ENCODE peak calls at places on chromosomes 12 and 14, in ten cellular contexts. A is amygdala; L is activated CD4-positive, alpha-beta T cell treated with anti-CD3 and anti-CD28 coated beads, Interleukin-2, amount 10 ng/mL, durations not matched to agents 7 days and 5 days; U is mesendoderm; T is PC-3; O is islet precursor cell; G is activated T-helper 1 cell treated with Interleukin-2 at 50 U/mL for 16 hours; H is HCT116; M is HFF-Myc; Y is NCI-H510A. I is an unnamed sample.

GRCh38 chr14:74531467-74531866 is 37.9 kb downstream of the ISCA2 start:
- DNase-seq in T (peak), H (peak), U (peak), Y (peak), G (no peak), A (peak), O (peak), L (no peak), M (peak), I (peak)

GRCh38 chr12:50314629-50315312 is 31.5 kb upstream of the LIMA1 start:
- DNase-seq in G (no peak), H (no peak), A (no peak), O (peak), T (peak), U (peak), M (peak), Y (no peak), L (no peak), I (peak)

GRCh38 chr12:692274-692673 is 29.0 kb upstream of the NINJ2 start:
- DNase-seq in A (no peak), T (no peak), G (no peak), L (no peak), O (no peak), U (no peak), H (no peak), Y (no peak), M (no peak), I (no peak)

GRCh38 chr14:99881011-99881410 is 87.8 kb downstream of the EML1 start:
- DNase-seq in H (no peak), G (no peak), L (no peak), O (no peak), A (peak), T (no peak), M (no peak), U (no peak), Y (no peak), I (no peak)

GRCh38 chr14:45838597-45838996 is 585.6 kb upstream of the MIS18BP1 start:
- DNase-seq in L (no peak), G (no peak), T (peak), Y (no peak), O (no peak), M (no peak), A (no peak), U (peak), H (no peak), I (no peak)

GRCh38 chr14:35669782-35670181 is 135.8 kb downstream of the INSM2 start:
- DNase-seq in U (no peak), Y (peak), A (no peak), O (no peak), H (peak), L (no peak), M (no peak), T (peak), G (no peak), I (peak)

GRCh38 chr14:33950320-33951182 is at the start of gene EGLN3:
- DNase-seq in L (peak), A (peak), M (peak), U (peak), H (peak), Y (peak), G (peak), T (peak), O (peak), I (peak)

GRCh38 chr14:71574976-71575375 is 357.3 kb upstream of the RGS6 start:
- DNase-seq in M (peak), A (no peak), G (no peak), U (peak), Y (no peak), H (no peak), O (peak), L (no peak), T (peak), I (peak)

GRCh38 chr12:131142891-131143637 is 189.4 kb downstream of the ADGRD1 start:
- DNase-seq in L (no peak), O (peak), H (no peak), M (no peak), Y (no peak), G (no peak), T (peak), A (no peak), U (no peak), I (no peak)

GRCh38 chr12:90925562-90925961 is 29.4 kb downstream of the CCER1 start:
- DNase-seq in O (no peak), U (peak), G (no peak), T (no peak), M (no peak), L (no peak), A (no peak), Y (no peak), H (no peak), I (no peak)

GRCh38 chr12:8948711-8949524 is 527 bp downstream of the M6PR start:
- DNase-seq in L (peak), H (no peak), M (no peak), O (peak), G (no peak), T (peak), Y (no peak), U (peak), A (no peak), I (peak)

GRCh38 chr12:104515899-104516298 is 59.2 kb downstream of the CHST11 start:
- DNase-seq in O (no peak), G (no peak), U (no peak), M (no peak), T (no peak), Y (no peak), L (no peak), H (no peak), A (no peak), I (no peak)

GRCh38 chr12:6769003-6769389 is 2.8 kb downstream of the PTMS start:
- DNase-seq in O (peak), U (peak), T (no peak), Y (peak), L (no peak), A (no peak), H (no peak), M (no peak), G (no peak), I (no peak)

GRCh38 chr12:123270380-123271181 is 1.1 kb downstream of the CDK2AP1 start:
- DNase-seq in M (no peak), L (no peak), U (no peak), A (no peak), G (no peak), O (peak), H (no peak), T (no peak), Y (no peak), I (peak)

GRCh38 chr12:13093191-13093849 is 10.1 kb downstream of the GSG1 start:
- DNase-seq in G (no peak), L (no peak), M (no peak), T (peak), O (peak), Y (no peak), A (no peak), H (no peak), U (no peak), I (peak)

I was measured in hepatic stellate cell.